ENCODE peak calls at places on chromosome 1, in nine cellular contexts. A is left ventricle myocardium inferior, D is fibroblast of lung, F is upper lobe of left lung, P is A673, C is right cardiac atrium, Y is aorta, R is caudate nucleus, L is ovary. G is an unnamed sample.

GRCh38 chr1:26408604-26409003 is 2.0 kb upstream of the LIN28A start:
- DNase-seq in A (peak; percentile 61), D (peak; percentile 76), F (peak; percentile 57), P (peak; percentile 76), C (peak; percentile 89), Y (peak; percentile 91), R (peak; percentile 19), L (peak; percentile 67), G (peak; percentile 75)

GRCh38 chr1:239164451-239165180 is 221.8 kb upstream of the CHRM3 start:
- DNase-seq in A (no peak), D (no peak), F (no peak), P (no peak), C (no peak), Y (no peak), R (no peak), L (no peak), G (no peak)

GRCh38 chr1:25522240-25522639 is 21.2 kb upstream of the LDLRAP1 start:
- DNase-seq in A (no peak), D (no peak), F (no peak), P (peak; percentile 64), C (no peak), Y (no peak), R (no peak), L (no peak), G (no peak)

GRCh38 chr1:156804572-156805243 is 11.9 kb downstream of the SH2D2A start:
- DNase-seq in A (no peak), D (no peak), F (no peak), P (peak; percentile 78), C (peak; percentile 72), Y (no peak), R (no peak), L (no peak), G (no peak)

GRCh38 chr1:185439727-185440415 is 122.8 kb upstream of the IVNS1ABP start:
- DNase-seq in A (no peak), D (no peak), F (peak; percentile 41), P (peak; percentile 14), C (no peak), Y (no peak), R (no peak), L (no peak), G (no peak)

GRCh38 chr1:152411846-152412245 is 2.2 kb downstream of the CRNN start:
- DNase-seq in A (no peak), D (no peak), F (no peak), P (no peak), C (no peak), Y (no peak), R (no peak), L (no peak), G (no peak)

GRCh38 chr1:27192039-27192529 is 37.2 kb upstream of the SLC9A1 start:
- DNase-seq in A (no peak), D (peak; percentile 24), F (peak; percentile 25), P (no peak), C (no peak), Y (no peak), R (no peak), L (no peak), G (no peak)

GRCh38 chr1:78591971-78592370 is 28.3 kb upstream of the IFI44L start:
- DNase-seq in A (no peak), D (no peak), F (no peak), P (no peak), C (no peak), Y (no peak), R (no peak), L (no peak), G (no peak)

GRCh38 chr1:3700631-3701030 is 48.3 kb downstream of the TP73 start:
- DNase-seq in A (no peak), D (no peak), F (no peak), P (no peak), C (no peak), Y (no peak), R (no peak), L (no peak), G (no peak)

GRCh38 chr1:3702990-3703728 is 49.1 kb upstream of the CCDC27 start:
- DNase-seq in A (no peak), D (no peak), F (no peak), P (no peak), C (no peak), Y (no peak), R (no peak), L (no peak), G (no peak)

GRCh38 chr1:3703786-3704396 is 48.4 kb upstream of the CCDC27 start:
- DNase-seq in A (no peak), D (no peak), F (no peak), P (no peak), C (no peak), Y (no peak), R (no peak), L (no peak), G (no peak)

GRCh38 chr1:3705341-3705950 is 46.8 kb upstream of the CCDC27 start:
- DNase-seq in A (no peak), D (no peak), F (no peak), P (no peak), C (no peak), Y (no peak), R (no peak), L (no peak), G (no peak)

DNA sequence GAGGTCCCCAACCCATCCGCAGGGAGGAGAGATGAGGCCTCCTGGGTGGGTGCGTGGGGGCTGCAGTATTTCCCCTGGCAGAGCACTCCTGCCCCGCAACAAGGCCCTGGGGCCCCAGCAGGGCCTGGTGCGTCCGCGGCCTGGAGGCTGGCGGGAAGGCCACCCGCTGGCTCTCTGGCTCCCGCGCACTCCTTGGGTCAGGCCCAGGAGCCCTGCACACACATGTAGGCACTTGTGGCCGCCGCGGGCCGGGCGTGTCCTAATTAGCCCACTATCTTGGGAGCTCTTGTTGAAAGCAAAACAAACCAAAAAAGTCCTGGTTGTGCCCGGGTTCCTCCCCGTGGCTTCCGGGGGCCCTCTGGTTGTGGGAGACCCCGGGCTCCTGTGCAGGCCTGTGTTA is 49.7 kb upstream of the CCDC27 start:
- DNase-seq in A (no peak), D (no peak), F (no peak), P (no peak), C (no peak), Y (no peak), R (no peak), L (no peak), G (no peak)
- H3K27ac ChIP-seq in A (no peak overlapping the region), D (no peak overlapping the region), F (no peak overlapping the region), P (no peak overlapping the region), C (no peak overlapping the region), Y (no peak overlapping the region), R (no peak overlapping the region), L (no peak overlapping the region), G (no peak overlapping the region)

DNA sequence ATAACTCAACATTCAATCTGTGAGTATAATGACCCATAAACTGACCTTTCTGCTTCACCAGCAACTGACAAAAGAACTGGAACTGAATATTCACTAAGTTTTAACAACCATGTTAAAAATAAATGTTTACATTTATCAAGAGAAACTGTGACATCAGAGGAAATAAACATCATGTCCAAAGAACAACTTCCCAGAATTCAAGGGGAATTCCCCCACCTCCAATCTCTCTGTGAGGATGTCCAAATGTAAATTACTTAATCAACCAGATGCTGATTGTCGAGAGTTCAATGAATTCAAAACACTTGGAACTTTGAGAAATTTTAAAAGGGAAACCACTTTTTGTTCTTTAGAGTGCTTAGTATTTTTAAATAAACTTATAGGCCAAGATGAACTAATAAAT is 365.6 kb upstream of the ADGRL2 start:
- DNase-seq in A (no peak), D (peak; percentile 19), F (no peak), P (no peak), C (no peak), Y (no peak), R (no peak), L (no peak), G (no peak)
- H3K27ac ChIP-seq in A (peak overlapping the region; percentile 75), D (no peak overlapping the region), F (peak overlapping the region; percentile 84), P (no peak overlapping the region), C (no peak overlapping the region), Y (no peak overlapping the region), R (no peak overlapping the region), L (no peak overlapping the region), G (no peak overlapping the region)

GRCh38 chr1:40161888-40162397 is 756 bp downstream of the RLF start:
- DNase-seq in A (no peak), D (no peak), F (no peak), P (peak; percentile 18), C (no peak), Y (no peak), R (no peak), L (no peak), G (no peak)

GRCh38 chr1:40162791-40163441 is 1.7 kb downstream of the RLF start:
- DNase-seq in A (no peak), D (no peak), F (no peak), P (no peak), C (no peak), Y (no peak), R (no peak), L (no peak), G (no peak)

GRCh38 chr1:40155910-40156309 is 5.3 kb upstream of the RLF start:
- DNase-seq in A (no peak), D (no peak), F (no peak), P (no peak), C (no peak), Y (no peak), R (no peak), L (no peak), G (no peak)

GRCh38 chr1:40160806-40161124 is 422 bp upstream of the RLF start:
- DNase-seq in A (no peak), D (no peak), F (no peak), P (no peak), C (no peak), Y (no peak), R (no peak), L (no peak), G (no peak)

DNA sequence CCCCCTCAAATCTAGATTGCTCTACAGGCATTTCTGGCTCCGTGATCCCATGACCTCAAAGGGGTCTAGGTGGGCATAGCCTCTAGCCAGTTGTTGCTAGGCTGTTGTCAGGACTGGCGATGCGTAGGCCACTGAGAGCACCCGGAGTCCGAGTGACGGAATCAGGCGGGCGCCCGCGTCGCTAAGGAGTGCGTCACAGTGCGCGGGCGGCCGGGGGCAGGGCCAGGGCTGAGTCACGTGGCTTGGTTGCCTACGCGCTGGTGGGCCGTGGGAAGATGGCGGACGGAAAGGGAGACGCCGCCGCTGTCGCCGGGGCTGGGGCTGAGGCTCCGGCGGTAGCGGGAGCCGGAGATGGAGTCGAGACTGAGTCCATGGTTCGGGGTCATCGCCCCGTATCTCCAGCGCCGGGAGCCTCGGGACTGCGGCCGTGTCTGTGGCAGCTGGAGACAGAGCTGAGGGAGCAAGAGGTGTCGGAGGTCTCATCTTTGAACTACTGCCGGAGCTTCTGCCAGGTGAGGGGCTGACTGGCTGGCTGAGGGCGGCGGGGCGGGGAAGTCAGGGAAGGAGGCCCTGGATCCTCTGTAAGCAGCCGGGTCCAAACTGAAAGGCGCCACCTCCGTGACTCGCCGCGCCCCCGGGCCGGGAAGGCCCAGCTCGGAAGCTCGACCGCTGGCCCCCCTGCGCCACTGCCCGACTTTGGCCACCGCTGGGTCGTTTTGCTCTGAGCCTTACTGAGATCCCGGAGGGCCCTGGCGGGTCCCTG is at the start of gene RLF:
- DNase-seq in A (peak; percentile 95), D (peak; percentile 93), F (peak; percentile 95), P (peak; percentile 96), C (peak; percentile 98), Y (peak; percentile 99), R (peak; percentile 89), L (peak; percentile 95), G (peak; percentile 95)
- H3K27ac ChIP-seq in A (peak within 1 kb of the TSS; percentile 94), D (peak within 1 kb of the TSS; percentile 97), F (peak within 1 kb of the TSS; percentile 94), P (peak within 1 kb of the TSS; percentile 97), C (peak within 1 kb of the TSS; percentile 88), Y (peak within 1 kb of the TSS; percentile 78), R (peak within 1 kb of the TSS; percentile 98), L (peak within 1 kb of the TSS; percentile 65), G (peak within 1 kb of the TSS; percentile 98)

DNA sequence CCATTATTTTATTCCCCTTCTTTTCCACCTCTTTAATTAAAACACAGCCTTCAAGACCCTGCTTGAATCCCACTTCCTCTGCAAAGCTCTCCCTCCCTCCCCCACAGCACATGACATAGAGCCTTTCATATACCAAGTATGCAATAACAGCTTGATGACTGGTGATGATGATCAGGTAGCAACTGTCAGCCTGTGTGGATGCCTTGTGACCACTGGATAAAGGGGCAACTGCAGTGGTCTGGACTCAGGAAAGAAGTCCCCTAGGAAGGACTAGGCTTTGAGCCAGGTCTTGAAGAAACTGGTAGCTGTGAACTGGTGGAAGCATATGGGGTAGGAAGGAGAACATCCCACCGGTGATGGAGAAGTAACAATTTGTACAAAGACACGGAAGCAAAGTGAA is 53.8 kb upstream of the PRDX6 start:
- DNase-seq in A (no peak), D (no peak), F (no peak), P (no peak), C (no peak), Y (no peak), R (no peak), L (no peak), G (no peak)
- H3K27ac ChIP-seq in A (no peak overlapping the region), D (no peak overlapping the region), F (no peak overlapping the region), P (no peak overlapping the region), C (no peak overlapping the region), Y (no peak overlapping the region), R (no peak overlapping the region), L (no peak overlapping the region), G (no peak overlapping the region)

G was measured in heart right ventricle.